ENCODE peak calls at places on chromosomes 12 and 14, in four cellular contexts. B, Q, T and M are unnamed samples.

GRCh38 chr14:102140027-102140749 is 491 bp downstream of the WDR20 start:
- DNase-seq in B (peak), Q (peak), T (no peak), M (peak)

GRCh38 chr14:93114068-93114710 is 1.5 kb downstream of the ITPK1 start:
- DNase-seq in B (no peak), Q (no peak), T (no peak), M (no peak)

GRCh38 chr14:90828642-90829487 is 12.6 kb upstream of the TTC7B start:
- DNase-seq in B (no peak), Q (no peak), T (no peak), M (no peak)

GRCh38 chr14:96056509-96057422 is 17.6 kb downstream of the C14orf132 start:
- DNase-seq in B (no peak), Q (no peak), T (no peak), M (no peak)

GRCh38 chr14:92886337-92886736 is 36.6 kb upstream of the CHGA start:
- DNase-seq in B (no peak), Q (no peak), T (no peak), M (peak)

GRCh38 chr12:24109381-24110039 is 160.0 kb upstream of the SOX5 start:
- DNase-seq in B (no peak), Q (no peak), T (peak), M (no peak)

GRCh38 chr12:67320614-67321305 is 51.6 kb downstream of the CAND1 start:
- DNase-seq in B (no peak), Q (no peak), T (peak), M (no peak)

GRCh38 chr12:40565029-40565633 is 127.1 kb upstream of the CNTN1 start:
- DNase-seq in B (no peak), Q (no peak), T (no peak), M (no peak)

GRCh38 chr12:132294121-132295034 is 35.0 kb downstream of the GALNT9 start:
- DNase-seq in B (no peak), Q (no peak), T (no peak), M (peak)

GRCh38 chr12:76706761-76707160 is 57.2 kb upstream of the ZDHHC17 start:
- DNase-seq in B (no peak), Q (no peak), T (no peak), M (no peak)

GRCh38 chr12:58148405-58148804 is 207.0 kb downstream of the ATP23 start:
- DNase-seq in B (no peak), Q (no peak), T (peak), M (no peak)

GRCh38 chr12:6313326-6313940 is 3.0 kb downstream of the PLEKHG6 start:
- DNase-seq in B (no peak), Q (no peak), T (no peak), M (no peak)

GRCh38 chr14:68783408-68784297 is 9.2 kb downstream of the ZFP36L1 start:
- DNase-seq in B (no peak), Q (no peak), T (no peak), M (no peak)

GRCh38 chr14:29906256-29906885 is 21.3 kb downstream of the PRKD1 start:
- DNase-seq in B (no peak), Q (no peak), T (peak), M (no peak)

GRCh38 chr12:130715996-130716917 is at the start of gene RIMBP2:
- DNase-seq in B (peak), Q (peak), T (peak), M (peak)

GRCh38 chr12:131321988-131322387 is 368.3 kb downstream of the ADGRD1 start:
- DNase-seq in B (no peak), Q (no peak), T (no peak), M (no peak)

GRCh38 chr12:99367181-99367580 is 280.4 kb upstream of the GARIN6 start:
- DNase-seq in B (no peak), Q (no peak), T (no peak), M (no peak)

GRCh38 chr14:90783344-90783743 is 32.9 kb downstream of the TTC7B start:
- DNase-seq in B (no peak), Q (no peak), T (no peak), M (no peak)

GRCh38 chr14:97976861-97977260 is 1179.7 kb downstream of the VRK1 start:
- DNase-seq in B (no peak), Q (no peak), T (no peak), M (no peak)

GRCh38 chr14:63383776-63384367 is 65.1 kb upstream of the GPHB5 start:
- DNase-seq in B (no peak), Q (no peak), T (no peak), M (no peak)

GRCh38 chr12:124992874-124993567 is 424 bp upstream of the BRI3BP start:
- DNase-seq in B (peak), Q (peak), T (peak), M (peak)

GRCh38 chr12:128259556-128260070 is 7.4 kb upstream of the TMEM132C start:
- DNase-seq in B (peak), Q (peak), T (no peak), M (peak)

GRCh38 chr12:93776581-93777018 is 99.4 kb downstream of the CRADD start:
- DNase-seq in B (no peak), Q (no peak), T (peak), M (no peak)

GRCh38 chr12:25130741-25131188 is 64.2 kb downstream of the DNAI7 start:
- DNase-seq in B (no peak), Q (no peak), T (peak), M (no peak)
- TF ChIP-seq CTCF in B (peak), Q (peak), T (peak), M (peak)

GRCh38 chr12:30756074-30756473 is 1.3 kb upstream of the CAPRIN2 start:
- DNase-seq in B (no peak), Q (no peak), T (no peak), M (peak)
- TF ChIP-seq CTCF in B (no peak), Q (no peak), T (no peak), M (no peak)

GRCh38 chr12:114013601-114014345 is 47.6 kb upstream of the RBM19 start:
- DNase-seq in B (no peak), Q (no peak), T (peak), M (no peak)
- TF ChIP-seq CTCF in B (peak), Q (peak), T (peak), M (no peak)

GRCh38 chr12:2548095-2548494 is 246.7 kb upstream of the FKBP4 start:
- DNase-seq in B (no peak), Q (no peak), T (peak), M (no peak)
- TF ChIP-seq CTCF in B (no peak), Q (no peak), T (peak), M (no peak)

DNA sequence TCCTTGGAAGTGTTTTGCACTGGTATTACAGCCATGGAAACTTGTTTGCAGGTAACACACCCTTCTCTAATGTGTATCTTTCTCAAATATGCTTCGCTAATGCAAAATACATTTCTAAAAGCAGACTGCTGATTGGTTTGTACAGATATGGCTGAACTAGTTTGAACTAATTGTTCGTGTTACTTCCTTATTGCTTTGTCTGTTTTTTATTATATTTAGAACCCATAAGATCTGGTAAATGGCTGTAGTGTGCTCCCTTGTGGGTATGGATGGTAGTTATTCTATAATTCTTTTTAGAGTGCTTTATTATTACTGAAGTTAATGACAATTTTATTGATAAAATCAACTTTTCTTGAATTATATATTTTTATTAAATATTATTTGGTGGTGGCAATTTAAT is 53.0 kb downstream of the ATF7IP start:
- DNase-seq in B (no peak), Q (no peak), T (peak), M (no peak)
- TF ChIP-seq CTCF in B (peak), Q (no peak), T (peak), M (peak)